ENCODE peak calls at places on chromosomes 3 and 15, in five cellular contexts. C, S, U, B and M are unnamed samples.

GRCh38 chr3:110881069-110881468 is 190.5 kb upstream of the NECTIN3 start:
- DNase-seq in C (no peak), S (no peak), U (no peak), B (no peak), M (no peak)

GRCh38 chr15:40803688-40804087 is 3.2 kb upstream of the ZFYVE19 start:
- DNase-seq in C (no peak), S (no peak), U (no peak), B (no peak), M (no peak)

GRCh38 chr3:141643391-141643790 is 94.7 kb upstream of the RNF7 start:
- DNase-seq in C (no peak), S (no peak), U (no peak), B (no peak), M (no peak)

GRCh38 chr3:43540625-43541024 is 81.2 kb downstream of the ANO10 start:
- DNase-seq in C (no peak), S (no peak), U (no peak), B (no peak), M (no peak)

GRCh38 chr3:7977245-7978103 is 524.1 kb upstream of the LMCD1 start:
- DNase-seq in C (no peak), S (no peak), U (no peak), B (no peak), M (no peak)

GRCh38 chr3:191094057-191094456 is 105.0 kb upstream of the OSTN start:
- DNase-seq in C (peak), S (no peak), U (no peak), B (no peak), M (no peak)

GRCh38 chr15:58258501-58259274 is 120.5 kb downstream of the AQP9 start:
- DNase-seq in C (no peak), S (no peak), U (no peak), B (no peak), M (no peak)

GRCh38 chr3:126541628-126542339 is 16.9 kb downstream of the C3orf22 start:
- DNase-seq in C (no peak), S (peak), U (no peak), B (no peak), M (no peak)

GRCh38 chr15:69088300-69088965 is 72.0 kb upstream of the GLCE start:
- DNase-seq in C (no peak), S (no peak), U (no peak), B (no peak), M (no peak)

GRCh38 chr3:186044973-186045372 is 63.9 kb downstream of the ETV5 start:
- DNase-seq in C (no peak), S (peak), U (no peak), B (no peak), M (no peak)

GRCh38 chr15:96792216-96792615 is 461.7 kb downstream of the NR2F2 start:
- DNase-seq in C (no peak), S (no peak), U (no peak), B (no peak), M (no peak)

GRCh38 chr3:183626877-183627594 is 8.4 kb upstream of the KLHL24 start:
- DNase-seq in C (no peak), S (no peak), U (no peak), B (no peak), M (no peak)
- TF ChIP-seq POLR2AphosphoS5 in C (no peak), S (no peak), U (no peak), B (no peak), M (no peak)

DNA sequence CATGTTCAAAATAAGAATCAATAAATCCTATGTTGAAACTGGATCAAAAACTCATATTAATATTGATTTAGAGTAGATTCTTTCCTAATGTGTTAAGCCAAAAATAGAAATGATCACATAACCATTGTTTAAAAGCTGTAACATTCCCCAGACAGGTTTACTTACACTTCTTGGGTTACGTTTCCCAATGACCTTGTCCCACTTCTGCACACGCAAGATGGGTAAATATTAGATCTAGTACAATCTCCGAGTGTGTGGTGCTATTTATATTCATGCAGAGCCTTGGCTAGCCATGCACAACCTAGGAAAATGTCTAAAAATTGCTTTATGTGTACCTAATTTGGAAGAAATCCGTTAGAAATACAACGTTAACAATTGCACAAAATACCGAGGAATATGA is 39.6 kb downstream of the ERC2 start:
- DNase-seq in C (no peak), S (no peak), U (no peak), B (no peak), M (no peak)
- TF ChIP-seq POLR2AphosphoS5 in C (no peak), S (no peak), U (no peak), B (no peak), M (no peak)

DNA sequence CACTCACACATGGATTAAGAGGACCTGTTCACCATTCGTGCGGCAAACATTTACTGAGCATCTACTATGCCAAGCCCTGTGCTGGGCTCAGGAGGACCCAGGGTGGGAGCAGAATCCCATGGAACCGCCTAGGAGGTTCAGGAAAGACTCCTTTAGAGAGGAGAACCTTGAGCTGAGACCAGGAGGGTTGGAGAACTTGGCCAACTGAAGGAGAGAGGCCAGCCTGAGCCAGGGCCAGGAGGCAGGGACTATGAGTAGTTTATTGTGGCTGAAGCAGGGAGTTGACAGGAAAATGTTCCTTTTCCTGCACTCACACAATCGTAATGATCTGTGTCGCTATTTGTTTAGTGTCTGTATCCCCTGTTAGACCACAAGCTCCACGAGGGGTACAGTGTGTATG is 71.3 kb downstream of the SLC30A4 start:
- DNase-seq in C (no peak), S (no peak), U (no peak), B (no peak), M (no peak)
- TF ChIP-seq POLR2AphosphoS5 in C (no peak), S (no peak), U (no peak), B (no peak), M (no peak)

DNA sequence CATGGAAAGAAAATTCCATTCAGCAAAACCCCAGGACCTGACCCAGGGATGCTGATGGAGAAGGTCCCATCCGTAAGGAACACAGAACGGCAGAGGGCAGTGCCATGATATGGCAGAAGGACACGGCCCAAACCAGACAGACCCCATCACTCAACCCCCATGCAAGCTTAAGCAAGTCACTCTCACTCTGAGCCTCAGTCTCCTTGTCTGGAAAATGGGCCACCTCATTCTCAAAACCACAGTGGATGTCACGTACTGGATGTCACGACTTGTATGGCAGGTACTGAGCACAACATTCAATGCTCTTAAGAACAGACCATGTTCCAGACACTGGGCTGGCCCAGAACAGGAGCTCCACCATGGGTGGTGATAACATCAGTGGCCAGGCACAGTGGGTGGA is 90.4 kb downstream of the NUP210 start:
- DNase-seq in C (no peak), S (no peak), U (no peak), B (no peak), M (no peak)
- TF ChIP-seq POLR2AphosphoS5 in C (no peak), S (no peak), U (no peak), B (no peak), M (no peak)